ENCODE peak calls at places on chromosomes 12 and 14, in eight cellular contexts. P is K562, D is IMR-90, V is astrocyte, Z is SK-N-SH, S is neural progenitor cell, U is mesenchymal stem cell, I is H1. L is an unnamed sample.

GRCh38 chr14:32933943-32934890 is 4.5 kb upstream of the NPAS3 start:
- DNase-seq in V (peak), U (peak), S (peak), Z (peak), D (no peak), I (no peak), P (no peak), L (peak)

GRCh38 chr12:40942326-40942725 is 245.8 kb upstream of the PDZRN4 start:
- DNase-seq in P (no peak), U (peak), D (peak), V (peak), S (peak), Z (no peak), I (no peak), L (no peak)

GRCh38 chr12:662541-663292 is 528 bp downstream of the NINJ2 start:
- DNase-seq in U (no peak), V (peak), Z (no peak), I (no peak), P (no peak), S (no peak), D (no peak), L (no peak)

GRCh38 chr12:46402451-46402850 is 29.9 kb upstream of the SLC38A2 start:
- DNase-seq in Z (no peak), D (peak), I (no peak), V (peak), P (no peak), S (no peak), U (peak), L (peak)

GRCh38 chr12:1473418-1473817 is 121.0 kb downstream of the FBXL14 start:
- DNase-seq in U (peak), Z (no peak), P (no peak), V (peak), S (no peak), I (no peak), D (no peak), L (peak)

GRCh38 chr12:52203126-52203921 is 11.5 kb upstream of the KRT80 start:
- DNase-seq in U (peak), P (peak), Z (peak), V (peak), S (peak), I (no peak), D (peak), L (peak)

GRCh38 chr14:76965232-76965631 is 63.3 kb downstream of the IRF2BPL start:
- DNase-seq in S (no peak), Z (no peak), U (no peak), P (no peak), D (no peak), V (no peak), I (no peak), L (no peak)

GRCh38 chr14:31945074-31945613 is 132.0 kb upstream of the ARHGAP5 start:
- DNase-seq in U (no peak), V (no peak), I (no peak), P (peak), Z (peak), D (no peak), S (no peak), L (no peak)

GRCh38 chr14:105974902-105975301 is 448.5 kb downstream of the TMEM121 start:
- DNase-seq in I (no peak), V (no peak), P (peak), S (no peak), Z (peak), D (no peak), U (no peak), L (no peak)

GRCh38 chr12:120137833-120138232 is 21.3 kb upstream of the RAB35 start:
- DNase-seq in Z (no peak), U (no peak), V (no peak), P (no peak), S (no peak), I (no peak), D (no peak), L (no peak)

GRCh38 chr12:14244876-14245669 is 120.4 kb upstream of the ATF7IP start:
- DNase-seq in S (no peak), P (no peak), V (no peak), Z (no peak), I (no peak), U (no peak), D (no peak), L (no peak)

GRCh38 chr14:79764288-79764687 is 447.0 kb downstream of the DIO2 start:
- DNase-seq in D (no peak), U (no peak), V (no peak), S (no peak), Z (no peak), P (no peak), I (no peak), L (no peak)

GRCh38 chr12:65911321-65911720 is 87.0 kb downstream of the HMGA2 start:
- DNase-seq in I (no peak), P (no peak), Z (no peak), S (no peak), D (peak), V (no peak), U (no peak), L (peak)

GRCh38 chr14:101070540-101071492 is 167.3 kb upstream of the RTL1 start:
- DNase-seq in S (no peak), P (no peak), D (no peak), Z (peak), V (no peak), U (no peak), I (no peak), L (no peak)

GRCh38 chr14:69333791-69334337 is 64.2 kb downstream of the ERH start:
- DNase-seq in S (no peak), I (no peak), U (no peak), V (no peak), P (no peak), Z (no peak), D (no peak), L (no peak)

GRCh38 chr14:105180598-105181528 is at the start of gene NUDT14:
- DNase-seq in I (no peak), Z (peak), S (peak), P (peak), U (peak), V (no peak), D (peak), L (peak)

GRCh38 chr14:100610511-100611217 is 23.4 kb upstream of the BEGAIN start:
- DNase-seq in S (no peak), P (no peak), U (no peak), I (no peak), V (peak), D (peak), Z (peak), L (no peak)

GRCh38 chr12:32568241-32568640 is 110.9 kb upstream of the DNM1L start:
- DNase-seq in S (no peak), V (peak), I (no peak), U (peak), D (peak), P (no peak), Z (no peak), L (peak)

GRCh38 chr12:109466305-109466704 is 10.8 kb downstream of the KCTD10 start:
- DNase-seq in I (no peak), V (no peak), P (no peak), U (no peak), D (no peak), S (no peak), Z (no peak), L (no peak)

GRCh38 chr14:31943861-31944255 is 133.2 kb upstream of the ARHGAP5 start:
- DNase-seq in S (no peak), U (no peak), P (no peak), V (no peak), D (no peak), Z (no peak), I (no peak), L (no peak)

GRCh38 chr12:79673334-79673733 is 17.4 kb downstream of the PAWR start:
- DNase-seq in S (peak), Z (no peak), P (no peak), V (no peak), I (no peak), U (no peak), D (no peak), L (peak)

GRCh38 chr12:76623929-76624328 is 64.4 kb upstream of the OSBPL8 start:
- DNase-seq in D (peak), P (no peak), I (no peak), S (no peak), Z (no peak), U (no peak), V (peak), L (peak)

GRCh38 chr12:6360578-6361490 is 14.5 kb downstream of the SCNN1A start:
- DNase-seq in S (no peak), P (no peak), I (no peak), U (no peak), Z (no peak), V (no peak), D (no peak), L (no peak)

GRCh38 chr12:123055281-123055766 is 74.8 kb downstream of the ARL6IP4 start:
- DNase-seq in I (no peak), S (no peak), D (no peak), V (no peak), Z (no peak), U (no peak), P (no peak), L (no peak)

GRCh38 chr12:3046441-3047200 is 30.6 kb upstream of the TSPAN9 start:
- DNase-seq in S (no peak), I (no peak), Z (no peak), U (no peak), P (no peak), V (no peak), D (no peak), L (no peak)

GRCh38 chr12:54030889-54031860 is 1.7 kb upstream of the HOXC5 start:
- DNase-seq in Z (no peak), S (peak), D (peak), P (no peak), U (peak), V (peak), I (no peak), L (no peak)
- H3K4me3 ChIP-seq in Z (no peak), S (no peak), D (no peak), P (no peak), U (peak), V (no peak), I (no peak), L (peak)

DNA sequence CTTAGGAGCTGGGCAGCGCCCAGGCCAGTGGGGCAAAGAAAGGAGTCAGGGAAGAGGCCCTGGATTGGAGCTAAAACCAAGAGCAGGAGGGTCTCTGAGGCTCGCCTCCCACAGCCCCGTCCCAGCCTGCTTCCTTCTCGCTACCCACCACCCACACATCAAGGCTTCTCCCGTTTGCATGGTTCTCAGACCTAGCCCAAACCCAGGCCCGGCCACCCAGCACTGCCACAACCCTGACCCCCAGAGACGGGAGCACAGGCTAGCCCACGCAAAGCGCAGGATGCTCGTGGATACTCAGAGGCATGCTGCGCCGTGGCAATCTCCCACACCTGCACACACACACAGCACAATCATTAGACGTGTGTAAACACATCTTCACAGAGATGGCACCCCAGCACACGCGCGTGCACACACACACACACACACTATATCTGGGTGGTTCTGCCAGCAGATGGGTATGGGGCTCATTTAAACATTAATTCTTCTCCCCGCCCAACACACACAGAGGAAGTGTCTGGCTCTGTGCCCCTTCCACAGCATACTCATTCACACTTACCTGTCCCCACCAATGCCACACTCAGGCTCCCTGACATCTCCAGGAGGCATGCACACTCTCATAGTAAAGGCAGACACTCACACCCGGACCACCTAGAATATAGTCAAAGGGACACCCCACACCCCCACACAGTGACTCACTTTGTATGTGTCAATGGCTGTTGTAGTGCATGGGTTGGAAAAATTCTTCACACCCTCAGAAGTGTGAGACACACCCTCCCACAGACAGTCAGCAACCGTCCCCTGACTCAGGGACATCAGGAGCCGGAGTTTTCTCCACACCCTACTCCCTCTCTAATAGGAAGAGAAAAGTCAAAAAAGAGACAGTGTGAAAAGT is 1.1 kb downstream of the CARMIL3 start:
- DNase-seq in Z (no peak), S (no peak), U (no peak), I (no peak), D (no peak), P (peak), V (no peak), L (no peak)
- H3K9ac ChIP-seq in Z (no peak), S (no peak), U (no peak), I (no peak), D (no peak), P (no peak), V (no peak), L (no peak)

GRCh38 chr12:22042981-22043669 is 2.9 kb upstream of the CMAS start:
- DNase-seq in P (no peak), S (no peak), U (peak), D (peak), Z (no peak), I (no peak), V (peak), L (peak)
- H3K4me2 ChIP-seq in P (no peak), S (no peak), U (no peak), D (peak), Z (no peak), I (no peak), V (no peak), L (no peak)

GRCh38 chr14:60510976-60511599 is 2.1 kb downstream of the SIX6 start:
- DNase-seq in V (no peak), U (no peak), S (peak), D (no peak), P (no peak), I (no peak), Z (peak), L (no peak)
- H3K4me3 ChIP-seq in V (no peak), U (no peak), S (peak), D (no peak), P (no peak), I (peak), Z (no peak), L (no peak)

GRCh38 chr12:122028601-122029560 is 7.2 kb downstream of the BCL7A start:
- DNase-seq in I (no peak), V (no peak), U (no peak), Z (no peak), P (no peak), S (no peak), D (no peak), L (peak)
- H3K9ac ChIP-seq in I (no peak), V (no peak), U (no peak), Z (no peak), P (no peak), S (no peak), D (no peak), L (no peak)

GRCh38 chr14:90624228-90624627 is 192.0 kb downstream of the TTC7B start:
- DNase-seq in Z (no peak), V (peak), I (no peak), U (peak), S (no peak), P (peak), D (peak), L (peak)
- H3K4me2 ChIP-seq in Z (peak), V (peak), I (no peak), U (peak), S (no peak), P (no peak), D (no peak), L (peak)

GRCh38 chr12:92226961-92227360 is 81.3 kb upstream of the BTG1 start:
- DNase-seq in I (no peak), V (no peak), S (no peak), D (no peak), Z (no peak), P (peak), U (no peak), L (no peak)

GRCh38 chr12:92221916-92222315 is 76.3 kb upstream of the BTG1 start:
- DNase-seq in P (no peak), S (no peak), U (no peak), V (no peak), I (no peak), Z (no peak), D (no peak), L (no peak)

GRCh38 chr12:92226036-92226661 is 80.5 kb upstream of the BTG1 start:
- DNase-seq in U (peak), S (no peak), D (peak), V (peak), P (no peak), Z (no peak), I (no peak), L (no peak)

DNA sequence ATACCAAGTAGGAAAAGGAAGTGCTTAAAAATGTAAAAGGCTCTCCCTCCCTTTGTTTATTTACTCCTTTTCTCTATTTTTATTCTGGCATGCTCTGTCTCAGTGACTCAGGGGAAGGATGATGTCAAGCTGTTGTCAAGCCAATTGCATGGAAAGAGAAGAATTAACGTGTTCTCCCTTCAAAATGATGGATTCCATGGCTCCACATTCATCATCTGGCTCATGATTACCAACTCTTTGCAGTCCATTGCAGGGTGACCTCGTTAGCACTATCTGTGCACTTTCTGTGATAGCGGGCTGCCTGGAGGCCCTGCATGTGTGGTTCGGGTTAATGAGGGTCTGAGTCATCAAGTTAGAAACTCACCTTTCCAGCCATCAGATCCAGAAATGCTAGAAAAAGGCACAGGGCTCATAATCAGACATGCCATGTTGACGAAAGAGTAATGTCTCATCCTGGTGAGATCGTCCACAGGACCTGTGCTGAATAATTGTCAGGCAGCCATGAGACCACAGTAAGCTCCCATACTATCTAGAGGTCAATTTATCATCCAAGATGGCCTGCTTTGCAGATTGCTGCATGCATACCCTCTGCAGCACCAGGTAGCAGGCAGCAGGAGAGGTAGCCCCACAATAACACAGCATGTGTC is 79.2 kb upstream of the BTG1 start:
- DNase-seq in V (peak), P (peak), I (no peak), D (peak), Z (peak), U (peak), S (no peak), L (peak)
- H3K4me3 ChIP-seq in V (no peak), P (no peak), I (no peak), D (no peak), Z (no peak), U (no peak), S (no peak), L (no peak)

L was measured in mammary epithelial cell.